ENCODE peak calls at places on chromosomes 6 and 20, in six cellular contexts. One of them, this sample, is unnamed. For H3K36me3, the result is how much of the 10 kb centered on the place peaks cover.

GRCh38 chr20:219290-220115 is 7.6 kb upstream of the DEFB129 start:
- DNase-seq in cardiac muscle cell: peak
- DNase-seq in neural progenitor cell: peak
- DNase-seq in HCT116: peak
- DNase-seq in GM06990: no peak
- DNase-seq in fibroblast of lung: peak
- DNase-seq in this sample: no peak

GRCh38 chr6:91653954-91654843 is 1067.3 kb upstream of the MAP3K7 start:
- DNase-seq in cardiac muscle cell: no peak
- DNase-seq in neural progenitor cell: peak
- DNase-seq in HCT116: no peak
- DNase-seq in GM06990: no peak
- DNase-seq in fibroblast of lung: peak
- DNase-seq in this sample: no peak

GRCh38 chr6:129603731-129604130 is 106.2 kb downstream of the ARHGAP18 start:
- DNase-seq in cardiac muscle cell: no peak
- DNase-seq in neural progenitor cell: no peak
- DNase-seq in HCT116: no peak
- DNase-seq in GM06990: no peak
- DNase-seq in fibroblast of lung: no peak
- DNase-seq in this sample: no peak

GRCh38 chr20:53739799-53740785 is 146.5 kb upstream of the ZNF217 start:
- DNase-seq in cardiac muscle cell: peak
- DNase-seq in neural progenitor cell: no peak
- DNase-seq in HCT116: no peak
- DNase-seq in GM06990: no peak
- DNase-seq in fibroblast of lung: peak
- DNase-seq in this sample: no peak

GRCh38 chr20:33704197-33704924 is 15.7 kb downstream of the PXMP4 start:
- DNase-seq in cardiac muscle cell: no peak
- DNase-seq in neural progenitor cell: no peak
- DNase-seq in HCT116: no peak
- DNase-seq in GM06990: no peak
- DNase-seq in fibroblast of lung: no peak
- DNase-seq in this sample: no peak

GRCh38 chr6:89999154-89999553 is 104.9 kb downstream of the GJA10 start:
- DNase-seq in cardiac muscle cell: no peak
- DNase-seq in neural progenitor cell: no peak
- DNase-seq in HCT116: peak
- DNase-seq in GM06990: no peak
- DNase-seq in fibroblast of lung: peak
- DNase-seq in this sample: peak

GRCh38 chr6:41181566-41181965 is 18.6 kb upstream of the TREM2 start:
- DNase-seq in cardiac muscle cell: no peak
- DNase-seq in neural progenitor cell: no peak
- DNase-seq in HCT116: no peak
- DNase-seq in GM06990: no peak
- DNase-seq in fibroblast of lung: no peak
- DNase-seq in this sample: no peak

GRCh38 chr20:8043687-8044278 is 24.2 kb upstream of the TMX4 start:
- DNase-seq in cardiac muscle cell: peak
- DNase-seq in neural progenitor cell: peak
- DNase-seq in HCT116: peak
- DNase-seq in GM06990: peak
- DNase-seq in fibroblast of lung: peak
- DNase-seq in this sample: peak

GRCh38 chr6:82980086-82980485 is 85.6 kb downstream of the UBE3D start:
- DNase-seq in cardiac muscle cell: no peak
- DNase-seq in neural progenitor cell: no peak
- DNase-seq in HCT116: no peak
- DNase-seq in GM06990: no peak
- DNase-seq in fibroblast of lung: peak
- DNase-seq in this sample: no peak

GRCh38 chr6:45441811-45442453 is 64.2 kb upstream of the SUPT3H start:
- DNase-seq in cardiac muscle cell: no peak
- DNase-seq in neural progenitor cell: no peak
- DNase-seq in HCT116: no peak
- DNase-seq in GM06990: no peak
- DNase-seq in fibroblast of lung: peak
- DNase-seq in this sample: no peak

GRCh38 chr20:49045440-49046086 is 549 bp upstream of the CSE1L start:
- DNase-seq in cardiac muscle cell: peak
- DNase-seq in neural progenitor cell: no peak
- DNase-seq in HCT116: no peak
- DNase-seq in GM06990: no peak
- DNase-seq in fibroblast of lung: peak
- DNase-seq in this sample: no peak

GRCh38 chr6:149065658-149066556 is 251.6 kb upstream of the TAB2 start:
- DNase-seq in cardiac muscle cell: no peak
- DNase-seq in neural progenitor cell: no peak
- DNase-seq in HCT116: no peak
- DNase-seq in GM06990: peak
- DNase-seq in fibroblast of lung: no peak
- DNase-seq in this sample: no peak

GRCh38 chr20:57566399-57566798 is 5.5 kb downstream of the PCK1 start:
- DNase-seq in cardiac muscle cell: no peak
- DNase-seq in neural progenitor cell: no peak
- DNase-seq in HCT116: no peak
- DNase-seq in GM06990: no peak
- DNase-seq in fibroblast of lung: no peak
- DNase-seq in this sample: no peak

GRCh38 chr20:63085087-63085861 is 78.5 kb upstream of the BHLHE23 start:
- DNase-seq in cardiac muscle cell: no peak
- DNase-seq in neural progenitor cell: no peak
- DNase-seq in HCT116: no peak
- DNase-seq in GM06990: no peak
- DNase-seq in fibroblast of lung: no peak
- DNase-seq in this sample: no peak

GRCh38 chr6:74091133-74091793 is 395.3 kb downstream of the CD109 start:
- DNase-seq in cardiac muscle cell: peak
- DNase-seq in neural progenitor cell: peak
- DNase-seq in HCT116: peak
- DNase-seq in GM06990: no peak
- DNase-seq in fibroblast of lung: peak
- DNase-seq in this sample: no peak

GRCh38 chr6:26251354-26252081 is 113.5 kb upstream of the BTN3A2 start:
- DNase-seq in cardiac muscle cell: peak
- DNase-seq in neural progenitor cell: peak
- DNase-seq in HCT116: no peak
- DNase-seq in GM06990: peak
- DNase-seq in fibroblast of lung: peak
- DNase-seq in this sample: no peak

GRCh38 chr20:43925786-43926185 is 11.1 kb downstream of the TOX2 start:
- DNase-seq in cardiac muscle cell: no peak
- DNase-seq in neural progenitor cell: no peak
- DNase-seq in HCT116: no peak
- DNase-seq in GM06990: no peak
- DNase-seq in fibroblast of lung: peak
- DNase-seq in this sample: no peak

GRCh38 chr20:38260378-38261053 is at the start of gene KIAA1755:
- DNase-seq in cardiac muscle cell: peak
- DNase-seq in neural progenitor cell: peak
- DNase-seq in HCT116: no peak
- DNase-seq in GM06990: no peak
- DNase-seq in fibroblast of lung: no peak
- DNase-seq in this sample: no peak

GRCh38 chr6:16623029-16623653 is 138.1 kb downstream of the ATXN1 start:
- DNase-seq in cardiac muscle cell: no peak
- DNase-seq in neural progenitor cell: no peak
- DNase-seq in HCT116: no peak
- DNase-seq in GM06990: no peak
- DNase-seq in fibroblast of lung: peak
- DNase-seq in this sample: no peak

GRCh38 chr20:54549523-54550326 is 74.3 kb downstream of the DOK5 start:
- DNase-seq in cardiac muscle cell: no peak
- DNase-seq in neural progenitor cell: no peak
- DNase-seq in HCT116: no peak
- DNase-seq in GM06990: no peak
- DNase-seq in fibroblast of lung: no peak
- DNase-seq in this sample: no peak

GRCh38 chr6:16769986-16770376 is 8.7 kb upstream of the ATXN1 start:
- DNase-seq in cardiac muscle cell: no peak
- DNase-seq in neural progenitor cell: no peak
- DNase-seq in HCT116: no peak
- DNase-seq in GM06990: no peak
- DNase-seq in fibroblast of lung: peak
- DNase-seq in this sample: no peak

GRCh38 chr20:4573564-4574355 is 147.9 kb upstream of the PRND start:
- DNase-seq in cardiac muscle cell: no peak
- DNase-seq in neural progenitor cell: no peak
- DNase-seq in HCT116: no peak
- DNase-seq in GM06990: no peak
- DNase-seq in fibroblast of lung: peak
- DNase-seq in this sample: peak

GRCh38 chr6:131523988-131524673 is 48.9 kb upstream of the ARG1 start:
- DNase-seq in cardiac muscle cell: no peak
- DNase-seq in neural progenitor cell: no peak
- DNase-seq in HCT116: no peak
- DNase-seq in GM06990: no peak
- DNase-seq in fibroblast of lung: no peak
- DNase-seq in this sample: no peak

GRCh38 chr6:149135809-149136208 is 181.7 kb upstream of the TAB2 start:
- DNase-seq in cardiac muscle cell: no peak
- DNase-seq in neural progenitor cell: peak
- DNase-seq in HCT116: no peak
- DNase-seq in GM06990: no peak
- DNase-seq in fibroblast of lung: no peak
- DNase-seq in this sample: no peak

DNA sequence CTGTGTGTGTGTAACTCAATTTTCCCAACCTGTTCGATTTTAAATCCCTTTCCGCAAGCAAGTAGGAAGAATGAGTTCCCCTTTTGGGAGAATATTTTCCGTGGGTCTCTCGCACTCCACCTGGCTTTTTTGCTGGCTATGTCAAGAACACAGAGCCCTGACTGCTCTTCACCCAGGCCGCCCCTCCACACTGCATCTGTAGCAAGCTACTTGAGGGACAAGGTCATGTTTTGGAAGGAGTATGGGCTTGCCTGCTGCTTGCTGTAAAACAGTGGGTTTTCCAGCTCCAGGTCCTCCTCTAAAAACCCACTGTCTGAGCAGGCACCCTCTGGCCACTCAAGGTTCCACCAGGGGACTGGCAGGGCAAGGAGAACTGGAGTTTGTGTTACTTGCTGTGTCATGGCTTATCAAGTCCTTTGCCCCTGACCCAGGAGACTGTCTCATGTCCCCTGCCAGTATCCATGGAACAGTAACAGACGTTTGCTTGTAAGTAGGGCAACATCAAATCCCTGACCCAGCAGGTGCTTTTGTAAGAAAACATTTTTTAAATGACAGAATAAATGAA is 35.5 kb upstream of the SYNJ2 start:
- DNase-seq in cardiac muscle cell: no peak
- DNase-seq in neural progenitor cell: no peak
- DNase-seq in HCT116: no peak
- DNase-seq in GM06990: no peak
- DNase-seq in fibroblast of lung: no peak
- DNase-seq in this sample: no peak
- H3K4me3 ChIP-seq in cardiac muscle cell: no peak
- H3K4me3 ChIP-seq in neural progenitor cell: no peak
- H3K4me3 ChIP-seq in HCT116: no peak
- H3K4me3 ChIP-seq in GM06990: no peak
- H3K4me3 ChIP-seq in fibroblast of lung: no peak
- H3K4me3 ChIP-seq in this sample: no peak

DNA sequence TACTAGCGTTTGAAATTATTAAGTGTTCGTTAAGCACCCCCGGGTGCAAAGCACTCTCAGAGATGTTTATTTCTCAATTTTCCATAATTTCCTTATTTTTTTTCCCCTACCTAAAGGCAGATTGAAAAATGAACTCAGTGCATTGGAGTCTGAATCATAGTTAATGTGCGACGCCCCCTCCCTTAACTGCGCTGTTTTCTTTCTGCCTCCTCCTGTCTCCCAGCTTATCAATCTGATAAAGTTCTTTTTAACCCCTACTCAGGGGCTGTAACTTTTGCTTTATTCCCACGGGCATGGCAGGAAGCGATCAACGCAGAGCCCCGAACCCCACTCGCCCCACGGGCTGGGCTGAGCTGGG is 58.2 kb downstream of the ZNF831 start:
- DNase-seq in cardiac muscle cell: no peak
- DNase-seq in neural progenitor cell: no peak
- DNase-seq in HCT116: no peak
- DNase-seq in GM06990: no peak
- DNase-seq in fibroblast of lung: no peak
- DNase-seq in this sample: no peak
- H3K36me3 ChIP-seq in cardiac muscle cell: under half
- H3K36me3 ChIP-seq in neural progenitor cell: under half
- H3K36me3 ChIP-seq in HCT116: under half
- H3K36me3 ChIP-seq in GM06990: under half
- H3K36me3 ChIP-seq in fibroblast of lung: under half
- H3K36me3 ChIP-seq in this sample: under half

DNA sequence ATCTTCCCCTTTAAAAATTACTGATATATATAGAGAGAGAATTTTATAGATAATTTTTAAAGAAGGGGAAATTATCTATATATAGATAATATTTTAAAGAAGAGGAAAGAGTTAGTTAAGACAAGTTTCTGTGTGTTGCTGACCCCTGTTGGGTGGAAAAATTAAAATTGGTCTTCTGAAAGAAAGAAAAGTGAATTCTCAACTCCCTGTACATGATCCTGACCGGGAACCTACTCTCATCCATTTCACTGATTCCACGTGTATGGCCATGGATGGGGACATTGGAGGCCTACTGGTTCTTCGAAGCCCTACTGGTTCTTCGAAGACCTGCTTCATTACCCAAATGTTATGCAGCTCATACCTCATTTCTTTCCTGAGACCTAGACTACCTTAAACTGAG is 53.0 kb upstream of the TCF21 start:
- DNase-seq in cardiac muscle cell: no peak
- DNase-seq in neural progenitor cell: no peak
- DNase-seq in HCT116: no peak
- DNase-seq in GM06990: no peak
- DNase-seq in fibroblast of lung: peak
- DNase-seq in this sample: no peak
- TF ChIP-seq CTCF in cardiac muscle cell: peak
- TF ChIP-seq CTCF in neural progenitor cell: no peak
- TF ChIP-seq CTCF in HCT116: peak
- TF ChIP-seq CTCF in GM06990: no peak
- TF ChIP-seq CTCF in fibroblast of lung: peak
- TF ChIP-seq CTCF in this sample: no peak

DNA sequence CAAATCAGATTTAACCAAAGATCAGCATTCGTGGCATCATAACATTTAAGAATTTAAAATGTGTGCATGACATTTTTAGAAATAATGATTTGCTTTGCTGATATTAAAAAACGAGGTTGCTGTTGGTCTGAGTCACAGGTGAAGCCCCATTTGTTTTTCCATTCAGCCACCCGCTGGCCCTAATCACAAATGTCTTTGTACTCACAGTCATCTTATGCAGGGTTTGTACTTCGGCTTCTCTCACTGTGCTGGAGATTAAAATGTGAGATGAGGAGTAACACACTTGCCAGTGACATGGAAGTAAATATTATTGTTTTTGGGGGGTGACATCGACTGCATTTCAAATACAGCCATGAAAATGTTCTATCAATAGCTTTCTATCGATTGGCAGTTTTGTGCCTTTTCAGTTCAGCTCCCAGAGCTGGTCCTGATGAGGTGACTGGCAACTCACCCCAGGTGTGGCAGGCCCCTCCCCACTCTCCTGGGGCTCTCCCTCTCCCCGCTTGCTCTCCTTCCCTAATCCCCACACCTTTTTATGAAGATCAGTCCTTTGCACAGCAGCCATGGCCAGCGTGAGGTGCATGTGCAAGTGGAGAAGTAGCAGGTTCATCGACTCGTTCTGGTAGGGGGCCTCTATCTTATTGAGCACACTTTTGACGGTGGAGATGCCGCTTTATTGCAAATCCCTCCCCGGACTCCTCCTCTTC is 58.8 kb upstream of the FUCA2 start:
- DNase-seq in cardiac muscle cell: no peak
- DNase-seq in neural progenitor cell: peak
- DNase-seq in HCT116: no peak
- DNase-seq in GM06990: no peak
- DNase-seq in fibroblast of lung: no peak
- DNase-seq in this sample: no peak
- H3K4me3 ChIP-seq in cardiac muscle cell: no peak
- H3K4me3 ChIP-seq in neural progenitor cell: no peak
- H3K4me3 ChIP-seq in HCT116: no peak
- H3K4me3 ChIP-seq in GM06990: no peak
- H3K4me3 ChIP-seq in fibroblast of lung: no peak
- H3K4me3 ChIP-seq in this sample: no peak